ENCODE peak calls at places on chromosomes 6 and 20, in ten cellular contexts. N is fibroblast of lung, K is fibroblast of pulmonary artery, W is IMR-90, B is epithelial cell of esophagus, C is cardiac muscle cell, Q is A549, P is ovary, U is stomach, J is aorta. O is an unnamed sample.

GRCh38 chr20:4220352-4220751 is 205.0 kb upstream of the RNF24 start:
- DNase-seq in N (no peak), K (no peak), W (no peak), B (no peak), C (no peak), Q (no peak), P (no peak), U (no peak), J (no peak), O (no peak)

GRCh38 chr6:26507658-26508057 is 7.6 kb downstream of the BTN1A1 start:
- DNase-seq in N (no peak), K (no peak), W (no peak), B (no peak), C (no peak), Q (no peak), P (no peak), U (no peak), J (no peak), O (no peak)

GRCh38 chr6:123777554-123777953 is 26.1 kb upstream of the NKAIN2 start:
- DNase-seq in N (no peak), K (peak; percentile 36), W (peak; percentile 1), B (peak; percentile 43), C (peak; percentile 23), Q (no peak), P (no peak), U (no peak), J (no peak), O (no peak)

GRCh38 chr6:44012078-44012493 is 115.2 kb downstream of the MRPL14 start:
- DNase-seq in N (peak; percentile 98), K (peak; percentile 95), W (peak; percentile 99), B (peak; percentile 94), C (peak; percentile 93), Q (peak; percentile 66), P (no peak), U (no peak), J (peak; percentile 44), O (no peak)

GRCh38 chr20:34163316-34163715 is 51.3 kb upstream of the EIF2S2 start:
- DNase-seq in N (no peak), K (no peak), W (no peak), B (no peak), C (no peak), Q (no peak), P (no peak), U (no peak), J (no peak), O (no peak)

GRCh38 chr6:100612101-100612500 is 147.4 kb upstream of the SIM1 start:
- DNase-seq in N (no peak), K (no peak), W (no peak), B (no peak), C (no peak), Q (no peak), P (no peak), U (no peak), J (no peak), O (no peak)

GRCh38 chr6:14217728-14218637 is 100.4 kb downstream of the CD83 start:
- DNase-seq in N (no peak), K (no peak), W (peak; percentile 11), B (no peak), C (no peak), Q (no peak), P (no peak), U (peak; percentile 69), J (no peak), O (no peak)

GRCh38 chr20:15875446-15875845 is 697.8 kb downstream of the KIF16B start:
- DNase-seq in N (no peak), K (no peak), W (no peak), B (no peak), C (no peak), Q (no peak), P (no peak), U (no peak), J (no peak), O (no peak)

GRCh38 chr6:128954308-128955043 is 71.5 kb downstream of the LAMA2 start:
- DNase-seq in N (no peak), K (no peak), W (no peak), B (no peak), C (no peak), Q (no peak), P (no peak), U (no peak), J (no peak), O (no peak)

GRCh38 chr20:57243480-57244220 is 22.8 kb downstream of the BMP7 start:
- DNase-seq in N (no peak), K (no peak), W (no peak), B (peak; percentile 45), C (no peak), Q (no peak), P (no peak), U (no peak), J (no peak), O (no peak)

GRCh38 chr6:2209226-2209809 is 36.1 kb downstream of the GMDS start:
- DNase-seq in N (peak; percentile 21), K (peak; percentile 44), W (peak; percentile 30), B (peak; percentile 78), C (peak; percentile 39), Q (peak; percentile 54), P (no peak), U (peak; percentile 70), J (no peak), O (peak; percentile 51)

GRCh38 chr20:24470782-24471582 is 1.6 kb downstream of the SYNDIG1 start:
- DNase-seq in N (no peak), K (no peak), W (no peak), B (peak; percentile 14), C (no peak), Q (peak; percentile 20), P (no peak), U (no peak), J (no peak), O (no peak)

GRCh38 chr20:24469116-24470030 is at the start of gene SYNDIG1:
- DNase-seq in N (peak; percentile 19), K (no peak), W (no peak), B (no peak), C (peak; percentile 6), Q (peak; percentile 17), P (no peak), U (no peak), J (peak; percentile 83), O (no peak)

GRCh38 chr20:24472426-24472825 is 3.0 kb downstream of the SYNDIG1 start:
- DNase-seq in N (no peak), K (no peak), W (no peak), B (no peak), C (no peak), Q (no peak), P (no peak), U (no peak), J (no peak), O (no peak)

GRCh38 chr20:24468401-24469115 is 871 bp upstream of the SYNDIG1 start:
- DNase-seq in N (peak; percentile 16), K (no peak), W (no peak), B (no peak), C (no peak), Q (no peak), P (no peak), U (no peak), J (no peak), O (no peak)

DNA sequence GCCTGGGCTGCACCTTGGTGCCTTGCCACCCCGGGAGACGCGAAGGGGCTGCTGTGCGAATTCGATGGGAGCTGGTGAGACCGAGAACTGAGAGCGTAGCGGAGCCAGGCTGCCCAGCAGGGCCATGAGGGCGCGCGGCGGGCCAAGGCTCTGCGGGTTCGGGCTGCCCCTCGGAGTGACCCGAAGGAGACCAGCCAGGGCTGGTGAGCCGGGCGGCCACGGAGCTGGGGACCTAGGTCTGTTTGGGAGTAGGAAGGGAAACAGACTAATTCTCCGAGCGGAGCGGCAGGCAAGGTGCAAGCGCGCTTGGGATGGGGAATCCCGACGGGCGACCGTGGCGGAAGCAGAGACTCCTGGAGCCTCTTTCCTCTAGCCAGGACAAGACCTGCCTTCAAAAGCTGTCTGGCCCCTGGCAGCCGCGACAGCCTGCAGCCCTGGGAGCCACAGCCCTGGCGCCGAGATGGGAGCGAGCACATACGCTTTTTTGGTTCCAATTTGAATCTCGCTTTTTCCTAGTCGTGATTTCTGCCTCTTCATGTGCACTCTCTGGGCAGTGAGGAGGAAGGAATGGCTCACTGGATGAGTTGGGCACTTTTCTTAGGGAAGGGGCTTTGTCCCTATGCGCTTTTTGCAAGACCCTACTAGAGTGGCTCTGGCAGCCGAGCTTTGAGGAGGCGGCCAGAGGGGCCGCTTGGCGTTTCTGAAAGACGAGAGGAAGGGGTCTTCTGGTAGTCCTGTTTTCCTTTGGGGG is 777 bp downstream of the SYNDIG1 start:
- DNase-seq in N (peak; percentile 22), K (no peak), W (no peak), B (peak; percentile 26), C (no peak), Q (peak; percentile 51), P (no peak), U (no peak), J (peak; percentile 85), O (no peak)
- H3K4me3 ChIP-seq in N (no peak overlapping the region), K (no peak overlapping the region), W (no peak overlapping the region), B (no peak overlapping the region), C (peak overlapping the region; percentile 80), Q (peak overlapping the region; percentile 59), P (peak overlapping the region; percentile 39), U (peak overlapping the region; percentile 50), J (peak overlapping the region; percentile 81), O (peak overlapping the region; percentile 13)

DNA sequence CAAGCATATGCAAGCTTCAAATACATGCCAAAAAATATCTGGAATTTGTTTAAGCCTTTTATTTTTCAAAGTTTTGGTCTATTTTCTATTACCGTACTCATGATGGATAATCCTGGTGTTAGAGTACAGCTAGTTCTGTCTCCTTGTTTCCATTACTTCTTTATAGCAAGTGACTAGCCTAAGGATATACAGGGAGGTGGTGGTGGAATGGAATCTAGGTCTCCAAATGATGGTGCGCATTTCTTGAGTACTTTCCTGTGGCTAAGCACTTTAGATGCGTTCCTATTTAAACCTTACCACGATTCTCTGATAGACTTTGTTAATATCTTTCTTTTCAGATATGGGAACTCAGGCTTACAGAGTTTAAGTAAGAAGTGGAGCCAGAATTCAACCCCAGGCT is 3.5 kb downstream of the SLC16A10 start:
- DNase-seq in N (no peak), K (no peak), W (no peak), B (no peak), C (no peak), Q (no peak), P (no peak), U (no peak), J (no peak), O (no peak)
- H3K4me3 ChIP-seq in N (no peak overlapping the region), K (no peak overlapping the region), W (no peak overlapping the region), B (no peak overlapping the region), C (no peak overlapping the region), Q (no peak overlapping the region), P (no peak overlapping the region), U (no peak overlapping the region), J (no peak overlapping the region), O (no peak overlapping the region)

GRCh38 chr6:32623693-32624092 is 13.5 kb upstream of the HLA-DQA1 start:
- DNase-seq in N (no peak), K (no peak), W (no peak), B (no peak), C (no peak), Q (no peak), P (no peak), U (no peak), J (no peak), O (peak; percentile 37)
- H3K4me3 ChIP-seq in N (no peak overlapping the region), K (no peak overlapping the region), W (no peak overlapping the region), B (no peak overlapping the region), C (no peak overlapping the region), Q (no peak overlapping the region), P (no peak overlapping the region), U (no peak overlapping the region), J (no peak overlapping the region), O (no peak overlapping the region)

DNA sequence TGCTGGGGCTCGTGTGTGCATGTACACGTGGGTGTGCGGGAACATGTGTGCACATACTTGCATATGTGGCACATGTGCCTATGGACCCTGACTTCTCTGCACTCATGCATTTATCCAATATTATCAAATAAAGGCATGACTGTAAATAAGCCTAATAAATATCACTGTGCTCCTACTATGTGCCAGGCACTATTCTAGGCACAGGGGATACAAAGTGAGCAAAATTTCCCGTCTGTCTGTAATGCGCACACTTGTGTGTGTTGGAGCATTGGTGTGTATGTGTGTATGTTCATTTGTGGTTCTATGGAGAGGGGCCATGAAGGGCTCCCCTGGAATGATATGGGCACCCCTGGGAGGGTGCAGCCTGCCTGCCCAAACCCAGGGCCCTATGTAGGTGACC is 41.9 kb downstream of the ITPR3 start:
- DNase-seq in N (no peak), K (no peak), W (no peak), B (peak; percentile 45), C (no peak), Q (no peak), P (no peak), U (no peak), J (no peak), O (no peak)
- H3K4me3 ChIP-seq in N (no peak overlapping the region), K (no peak overlapping the region), W (no peak overlapping the region), B (no peak overlapping the region), C (no peak overlapping the region), Q (no peak overlapping the region), P (no peak overlapping the region), U (no peak overlapping the region), J (no peak overlapping the region), O (no peak overlapping the region)

O was measured in Jurkat, Clone E6-1.